ENCODE peak calls at places on chromosomes 1 and 21, in five cellular contexts. C is suprapubic skin, J is heart right ventricle, L is heart left ventricle, G is neural progenitor cell. Q is an unnamed sample. For H3K27me3, the result is how much of the 10 kb centered on the place peaks cover.

GRCh38 chr21:26684866-26685265 is 111.8 kb upstream of the CYYR1 start:
- DNase-seq in C (no peak), J (no peak), L (no peak), G (no peak), Q (no peak)

GRCh38 chr1:43171876-43172531 is at the start of the genes CFAP57 and EBNA1BP2:
- DNase-seq in C (peak), J (peak), L (peak), G (peak), Q (peak)

GRCh38 chr1:185439727-185440415 is 122.8 kb upstream of the IVNS1ABP start:
- DNase-seq in C (no peak), J (no peak), L (no peak), G (no peak), Q (peak)

GRCh38 chr1:93304716-93305138 is 41.0 kb upstream of the DR1 start:
- DNase-seq in C (no peak), J (no peak), L (no peak), G (peak), Q (peak)

GRCh38 chr1:2985121-2985561 is 36.1 kb upstream of the ACTRT2 start:
- DNase-seq in C (peak), J (no peak), L (peak), G (no peak), Q (no peak)

GRCh38 chr1:157596384-157596783 is 1.5 kb downstream of the FCRL4 start:
- DNase-seq in C (no peak), J (no peak), L (no peak), G (no peak), Q (no peak)

GRCh38 chr1:228273720-228274451 is 66.0 kb downstream of the OBSCN start:
- DNase-seq in C (no peak), J (peak), L (peak), G (no peak), Q (no peak)

GRCh38 chr1:236536540-236536939 is 12.8 kb downstream of the LGALS8 start:
- DNase-seq in C (no peak), J (no peak), L (no peak), G (no peak), Q (no peak)

GRCh38 chr1:17229379-17229778 is 19.5 kb upstream of the PADI3 start:
- DNase-seq in C (no peak), J (no peak), L (no peak), G (no peak), Q (no peak)

GRCh38 chr1:112579801-112580510 is 39.0 kb downstream of the ST7L start:
- DNase-seq in C (no peak), J (no peak), L (no peak), G (no peak), Q (no peak)

GRCh38 chr1:157252473-157252872 is 114.3 kb upstream of the ETV3 start:
- DNase-seq in C (no peak), J (no peak), L (no peak), G (no peak), Q (peak)

GRCh38 chr1:162943627-162944026 is 82.7 kb upstream of the CCDC190 start:
- DNase-seq in C (no peak), J (no peak), L (no peak), G (no peak), Q (no peak)

GRCh38 chr1:105544475-105544874 is 1512.0 kb upstream of the PRMT6 start:
- DNase-seq in C (no peak), J (no peak), L (no peak), G (no peak), Q (no peak)

GRCh38 chr21:35217504-35218060 is 168.5 kb upstream of the RUNX1 start:
- DNase-seq in C (no peak), J (no peak), L (no peak), G (no peak), Q (no peak)

GRCh38 chr1:174976436-174977107 is 23.2 kb upstream of the CACYBP start:
- DNase-seq in C (no peak), J (no peak), L (no peak), G (no peak), Q (peak)

GRCh38 chr1:6410248-6410893 is 9.3 kb downstream of the HES2 start:
- DNase-seq in C (no peak), J (no peak), L (no peak), G (peak), Q (no peak)

GRCh38 chr1:219177940-219178339 is 4.3 kb downstream of the LYPLAL1 start:
- DNase-seq in C (no peak), J (no peak), L (no peak), G (no peak), Q (no peak)

GRCh38 chr1:5660141-5660935 is 331.9 kb downstream of the NPHP4 start:
- DNase-seq in C (no peak), J (no peak), L (no peak), G (no peak), Q (no peak)

GRCh38 chr1:176522310-176522846 is 59.4 kb downstream of the PAPPA2 start:
- DNase-seq in C (no peak), J (no peak), L (no peak), G (no peak), Q (no peak)

GRCh38 chr1:1135339-1136111 is 19.6 kb upstream of the C1orf159 start:
- DNase-seq in C (no peak), J (no peak), L (no peak), G (peak), Q (no peak)

GRCh38 chr1:41726899-41727748 is 191.6 kb downstream of the HIVEP3 start:
- DNase-seq in C (peak), J (peak), L (peak), G (no peak), Q (no peak)

GRCh38 chr1:13782634-13782995 is 82.6 kb downstream of the PRDM2 start:
- DNase-seq in C (no peak), J (no peak), L (no peak), G (no peak), Q (no peak)

GRCh38 chr1:198620951-198621824 is 17.7 kb upstream of the PTPRC start:
- DNase-seq in C (no peak), J (no peak), L (peak), G (no peak), Q (no peak)

GRCh38 chr1:26289158-26290059 is 9.5 kb downstream of the SH3BGRL3 start:
- DNase-seq in C (peak), J (no peak), L (no peak), G (peak), Q (no peak)

GRCh38 chr1:27430903-27431653 is 38.7 kb downstream of the GPR3 start:
- DNase-seq in C (no peak), J (no peak), L (no peak), G (no peak), Q (peak)

GRCh38 chr1:184905601-184906322 is 68.5 kb downstream of the NIBAN1 start:
- DNase-seq in C (no peak), J (no peak), L (no peak), G (no peak), Q (no peak)

GRCh38 chr1:235642021-235642942 is 7.3 kb downstream of the GNG4 start:
- DNase-seq in C (no peak), J (no peak), L (no peak), G (no peak), Q (no peak)

GRCh38 chr1:12525311-12526181 is 92.5 kb downstream of the DHRS3 start:
- DNase-seq in C (peak), J (no peak), L (no peak), G (no peak), Q (no peak)

GRCh38 chr21:39012314-39013230 is 170.7 kb downstream of the PSMG1 start:
- DNase-seq in C (no peak), J (no peak), L (no peak), G (no peak), Q (no peak)

GRCh38 chr1:184945034-184945433 is 29.3 kb downstream of the NIBAN1 start:
- DNase-seq in C (no peak), J (no peak), L (no peak), G (no peak), Q (no peak)

GRCh38 chr1:61921435-61921834 is 179.2 kb downstream of the PATJ start:
- DNase-seq in C (no peak), J (no peak), L (no peak), G (no peak), Q (peak)

GRCh38 chr1:244989813-244990212 is 125.5 kb upstream of the HNRNPU start:
- DNase-seq in C (no peak), J (no peak), L (no peak), G (no peak), Q (no peak)

GRCh38 chr1:29590583-29591555 is 354.5 kb downstream of the PTPRU start:
- DNase-seq in C (no peak), J (no peak), L (no peak), G (no peak), Q (peak)

GRCh38 chr1:228006034-228006792 is 585 bp upstream of the WNT3A start:
- DNase-seq in C (no peak), J (peak), L (no peak), G (no peak), Q (no peak)

GRCh38 chr1:14661220-14661619 is 62.7 kb downstream of the KAZN start:
- DNase-seq in C (no peak), J (no peak), L (no peak), G (no peak), Q (peak)

GRCh38 chr1:116826818-116827606 is 72.8 kb downstream of the CD2 start:
- DNase-seq in C (no peak), J (no peak), L (no peak), G (no peak), Q (peak)

GRCh38 chr21:44434568-44434925 is 20.8 kb upstream of the LRRC3 start:
- DNase-seq in C (peak), J (no peak), L (peak), G (no peak), Q (no peak)

GRCh38 chr1:44484155-44484688 is 79.2 kb downstream of the RNF220 start:
- DNase-seq in C (no peak), J (no peak), L (no peak), G (peak), Q (no peak)

GRCh38 chr1:238226805-238227204 is 336.1 kb upstream of the ZP4 start:
- DNase-seq in C (no peak), J (no peak), L (no peak), G (peak), Q (no peak)

DNA sequence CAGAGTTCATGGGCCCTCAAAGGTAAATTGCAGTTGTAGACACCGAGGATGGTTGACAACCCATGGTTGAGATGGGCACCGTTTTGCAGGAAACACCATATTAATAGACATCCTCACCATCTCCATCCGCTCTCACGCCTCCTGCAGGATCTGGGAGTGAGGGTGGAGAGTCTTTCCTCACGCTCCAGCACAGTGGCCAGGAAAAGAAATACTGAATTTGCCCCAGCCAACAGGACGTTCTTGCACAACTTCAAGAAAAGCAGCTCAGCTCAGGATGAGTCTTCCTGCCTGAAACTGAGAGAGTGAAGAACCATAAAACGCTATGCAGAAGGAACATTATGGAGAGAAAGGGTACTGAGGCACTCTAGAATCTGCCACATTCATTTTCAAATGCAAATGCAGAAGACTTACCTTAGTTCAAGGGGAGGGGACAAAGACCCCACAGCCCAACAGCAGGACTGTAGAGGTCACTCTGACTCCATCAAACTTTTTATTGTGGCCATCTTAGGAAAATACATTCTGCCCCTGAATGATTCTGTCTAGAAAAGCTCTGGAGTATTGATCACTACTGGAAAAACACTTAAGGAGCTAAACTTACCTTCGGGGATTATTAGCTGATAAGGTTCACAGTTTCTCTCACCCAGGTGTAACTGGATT is 9.3 kb downstream of the SLAMF8 start:
- DNase-seq in C (no peak), J (no peak), L (no peak), G (no peak), Q (no peak)
- TF ChIP-seq CTCF in C (no peak), J (peak), L (no peak), G (peak), Q (no peak)

DNA sequence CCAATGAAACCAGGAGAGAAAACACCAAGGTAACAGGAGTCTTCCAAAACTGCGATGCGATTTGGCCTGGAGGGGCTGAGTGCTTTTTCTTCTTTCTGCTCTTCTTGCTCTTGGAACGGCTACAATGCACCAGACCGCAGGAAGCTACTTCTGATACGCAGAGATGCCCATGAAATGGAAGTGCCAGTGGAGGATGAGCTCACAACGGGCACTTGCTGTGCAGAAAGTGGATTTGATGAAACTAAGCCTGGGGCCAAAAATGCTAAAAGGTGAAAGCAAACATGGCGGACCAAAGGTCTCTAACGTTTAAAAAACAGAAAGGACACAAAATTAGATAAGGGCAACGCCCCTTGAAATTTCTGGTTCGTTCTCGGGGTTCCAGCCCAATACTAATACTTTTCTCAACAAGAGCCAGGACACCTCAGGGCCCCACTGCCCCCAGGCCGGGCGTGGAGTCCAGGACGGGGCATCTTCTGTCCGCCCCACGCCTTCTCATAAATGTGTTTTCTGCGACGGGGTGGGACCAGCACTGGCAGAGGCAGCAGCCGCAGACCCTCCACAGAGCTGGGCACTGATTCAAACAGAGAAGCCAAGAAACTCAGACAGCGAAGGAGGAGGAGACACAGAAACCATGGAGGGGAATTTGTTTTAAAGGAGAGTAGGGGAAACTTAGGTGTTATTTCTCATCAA is 101.3 kb downstream of the CRYAA start:
- DNase-seq in C (no peak), J (no peak), L (peak), G (no peak), Q (no peak)
- H3K4me3 ChIP-seq in C (no peak), J (no peak), L (no peak), G (no peak), Q (no peak)

GRCh38 chr1:39690225-39690624 is 1.0 kb downstream of the HPCAL4 start:
- DNase-seq in C (no peak), J (no peak), L (no peak), G (no peak), Q (no peak)

GRCh38 chr1:39690943-39691382 is 270 bp downstream of the HPCAL4 start:
- DNase-seq in C (no peak), J (no peak), L (no peak), G (no peak), Q (no peak)

GRCh38 chr1:39688706-39689105 is 2.5 kb downstream of the HPCAL4 start:
- DNase-seq in C (no peak), J (no peak), L (no peak), G (no peak), Q (no peak)

GRCh38 chr1:39689214-39689613 is 2.0 kb downstream of the HPCAL4 start:
- DNase-seq in C (no peak), J (no peak), L (no peak), G (no peak), Q (no peak)

DNA sequence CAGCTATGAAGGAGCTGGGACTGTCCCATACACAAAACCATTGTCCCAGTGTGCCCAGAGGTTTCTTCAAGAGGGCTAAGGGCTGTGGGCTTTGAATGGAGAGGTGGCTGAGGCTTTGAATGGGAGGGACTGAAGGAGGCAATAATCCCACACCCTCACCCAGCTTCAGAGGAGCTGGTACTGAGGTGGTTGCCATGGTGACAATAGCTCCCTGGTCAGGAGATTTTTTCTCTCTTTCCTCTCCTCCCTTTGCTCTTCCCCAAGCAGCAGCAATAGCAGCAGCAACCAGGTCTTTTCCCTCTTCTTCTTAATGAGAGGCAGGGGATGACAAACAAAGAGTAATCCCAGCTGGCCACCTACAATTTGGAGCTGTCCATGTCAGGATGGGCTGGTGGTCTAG is 1.6 kb downstream of the HPCAL4 start:
- DNase-seq in C (no peak), J (no peak), L (no peak), G (peak), Q (peak)
- H3K27me3 ChIP-seq in C (half or more), J (under half), L (under half), G (half or more), Q (half or more)

GRCh38 chr1:55468438-55468837 is 253.3 kb upstream of the USP24 start:
- DNase-seq in C (no peak), J (no peak), L (no peak), G (no peak), Q (no peak)

GRCh38 chr1:55472115-55472514 is 257.0 kb upstream of the USP24 start:
- DNase-seq in C (no peak), J (no peak), L (no peak), G (no peak), Q (no peak)

GRCh38 chr1:55474168-55474786 is 259.1 kb upstream of the USP24 start:
- DNase-seq in C (no peak), J (no peak), L (no peak), G (no peak), Q (no peak)

GRCh38 chr1:55476445-55477015 is 261.4 kb upstream of the USP24 start:
- DNase-seq in C (no peak), J (no peak), L (no peak), G (no peak), Q (no peak)

DNA sequence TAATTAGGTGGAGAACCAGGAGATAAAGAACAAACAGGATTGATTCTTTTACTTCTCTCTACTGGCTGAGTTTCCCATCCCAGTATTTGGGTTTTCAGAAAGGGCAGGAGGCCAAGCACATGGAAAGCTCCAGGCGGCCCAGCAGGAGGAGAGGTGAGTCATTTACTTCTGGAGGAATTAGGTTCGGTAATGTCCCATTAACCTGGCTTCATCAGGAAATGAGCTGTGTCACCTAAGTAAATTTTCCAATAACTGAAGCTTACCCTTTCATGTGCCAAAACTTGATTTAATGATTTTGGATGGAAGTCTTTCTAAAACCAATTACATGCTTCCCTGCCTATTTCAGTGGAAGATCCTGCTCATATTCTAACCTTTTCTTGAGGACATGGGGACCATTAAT is 257.6 kb upstream of the USP24 start:
- DNase-seq in C (no peak), J (no peak), L (no peak), G (no peak), Q (no peak)
- TF ChIP-seq CTCF in C (no peak), J (no peak), L (no peak), G (no peak), Q (no peak)

GRCh38 chr1:152034324-152034653 is 2.5 kb downstream of the S100A11 start:
- DNase-seq in C (no peak), J (no peak), L (no peak), G (no peak), Q (no peak)

GRCh38 chr1:152036316-152037216 is at the start of gene S100A11:
- DNase-seq in C (peak), J (peak), L (peak), G (peak), Q (peak)

GRCh38 chr1:152035406-152036315 is 1.1 kb downstream of the S100A11 start:
- DNase-seq in C (no peak), J (no peak), L (no peak), G (no peak), Q (peak)

GRCh38 chr1:152037920-152038658 is 1.3 kb upstream of the S100A11 start:
- DNase-seq in C (no peak), J (no peak), L (no peak), G (no peak), Q (no peak)

DNA sequence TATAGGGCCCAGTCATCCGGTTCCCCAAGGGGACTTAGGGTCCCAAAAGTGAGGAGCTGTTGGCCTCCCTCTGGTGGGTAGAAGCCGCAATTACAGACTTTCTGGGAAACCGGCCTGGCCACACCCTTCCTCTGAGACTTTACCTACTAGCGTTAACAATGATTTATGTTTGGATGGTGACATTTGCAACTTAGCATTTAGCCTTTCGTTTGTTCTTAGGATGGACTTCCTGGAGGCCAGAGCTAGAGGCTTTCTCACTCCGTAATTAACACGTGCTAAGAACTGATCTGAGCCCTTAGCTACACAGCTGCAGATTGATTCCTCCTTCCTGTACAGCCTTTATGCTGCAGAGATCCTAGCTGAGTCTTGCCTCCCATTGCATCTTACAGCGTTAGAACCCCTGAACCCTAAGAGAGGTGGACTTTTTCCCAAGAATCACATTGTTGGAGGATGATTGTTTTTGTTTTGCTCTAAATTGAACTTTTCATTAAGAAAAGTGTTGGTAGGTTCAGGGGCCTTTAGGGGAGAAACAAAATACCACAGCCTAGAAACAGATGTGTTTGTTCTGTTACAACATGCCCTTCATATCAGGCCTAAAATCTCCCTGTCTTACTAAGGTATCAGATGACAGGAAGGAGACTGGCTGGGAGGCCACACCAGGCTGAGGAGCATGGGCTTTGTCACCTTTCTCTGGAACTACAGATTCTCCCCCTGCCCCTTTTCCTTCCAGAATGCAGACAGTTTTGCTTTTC is 2.0 kb downstream of the S100A11 start:
- DNase-seq in C (peak), J (peak), L (no peak), G (peak), Q (peak)
- H3K4me3 ChIP-seq in C (peak), J (peak), L (peak), G (no peak), Q (peak)

GRCh38 chr1:166969074-166969677 is 6.2 kb downstream of the ILDR2 start:
- DNase-seq in C (no peak), J (no peak), L (no peak), G (no peak), Q (no peak)
- H3K27me3 ChIP-seq in C (half or more), J (under half), L (under half), G (under half), Q (half or more)

Q was measured in A673.